ENCODE peak calls at places on chromosomes 1 and 21, in six cellular contexts. B is IMR-90, Z is neuronal stem cell, F is mesenchymal stem cell, S is H1, L is H9. T is an unnamed sample.

GRCh38 chr1:196535727-196536126 is 72.5 kb downstream of the KCNT2 start:
- DNase-seq in B (peak; percentile 39), Z (peak; percentile 48), F (peak; percentile 36), S (no peak), L (peak; percentile 34), T (peak; percentile 84)

GRCh38 chr1:54275349-54275748 is 75.4 kb downstream of the MRPL37 start:
- DNase-seq in B (peak; percentile 51), Z (no peak), F (no peak), S (no peak), L (no peak), T (peak; percentile 60)

GRCh38 chr21:15208787-15209186 is 144.0 kb upstream of the NRIP1 start:
- DNase-seq in B (no peak), Z (no peak), F (no peak), S (no peak), L (no peak), T (no peak)

GRCh38 chr21:35197191-35197590 is 148.1 kb upstream of the RUNX1 start:
- DNase-seq in B (peak; percentile 64), Z (no peak), F (no peak), S (no peak), L (no peak), T (no peak)

GRCh38 chr1:222243902-222244301 is 304.0 kb downstream of the HHIPL2 start:
- DNase-seq in B (peak; percentile 40), Z (no peak), F (no peak), S (no peak), L (no peak), T (no peak)

GRCh38 chr1:221035680-221036153 is 156.5 kb downstream of the HLX start:
- DNase-seq in B (peak; percentile 74), Z (no peak), F (peak; percentile 81), S (no peak), L (no peak), T (peak; percentile 75)

GRCh38 chr1:13809461-13810159 is 109.6 kb downstream of the PRDM2 start:
- DNase-seq in B (peak; percentile 7), Z (no peak), F (no peak), S (no peak), L (no peak), T (peak; percentile 57)

GRCh38 chr1:205374205-205375078 is 17.7 kb upstream of the KLHDC8A start:
- DNase-seq in B (peak; percentile 89), Z (no peak), F (peak; percentile 67), S (no peak), L (no peak), T (no peak)

GRCh38 chr1:66598670-66599069 is 64.7 kb downstream of the SGIP1 start:
- DNase-seq in B (peak; percentile 88), Z (no peak), F (peak; percentile 72), S (no peak), L (no peak), T (peak; percentile 21)

GRCh38 chr1:60583696-60584095 is 498.7 kb upstream of the NFIA start:
- DNase-seq in B (no peak), Z (no peak), F (no peak), S (no peak), L (no peak), T (peak; percentile 18)

GRCh38 chr1:192747305-192747704 is 61.5 kb upstream of the RGS2 start:
- DNase-seq in B (peak; percentile 74), Z (no peak), F (peak; percentile 59), S (no peak), L (no peak), T (no peak)

GRCh38 chr1:53378061-53378460 is 50.2 kb upstream of the LRP8 start:
- DNase-seq in B (no peak), Z (no peak), F (no peak), S (no peak), L (peak; percentile 14), T (no peak)

GRCh38 chr1:225508538-225509375 is 80.9 kb upstream of the LBR start:
- DNase-seq in B (peak; percentile 99), Z (peak; percentile 63), F (peak; percentile 98), S (peak; percentile 29), L (no peak), T (peak; percentile 92)

GRCh38 chr21:43015906-43016540 is 41.7 kb downstream of the PKNOX1 start:
- DNase-seq in B (no peak), Z (no peak), F (no peak), S (no peak), L (no peak), T (no peak)

GRCh38 chr21:43988506-43989230 is 23.4 kb upstream of the TRAPPC10 start:
- DNase-seq in B (no peak), Z (no peak), F (no peak), S (no peak), L (no peak), T (no peak)

GRCh38 chr1:184930232-184930631 is 44.1 kb downstream of the NIBAN1 start:
- DNase-seq in B (no peak), Z (no peak), F (no peak), S (no peak), L (no peak), T (no peak)

GRCh38 chr1:31101147-31101502 is 35.6 kb upstream of the PUM1 start:
- DNase-seq in B (peak; percentile 67), Z (no peak), F (peak; percentile 86), S (no peak), L (no peak), T (peak; percentile 23)

GRCh38 chr21:39097335-39097861 is 85.9 kb downstream of the PSMG1 start:
- DNase-seq in B (no peak), Z (no peak), F (peak; percentile 42), S (no peak), L (no peak), T (peak; percentile 7)

GRCh38 chr1:94254073-94254810 is 16.9 kb upstream of the ARHGAP29 start:
- DNase-seq in B (peak; percentile 33), Z (no peak), F (no peak), S (no peak), L (no peak), T (peak; percentile 11)

GRCh38 chr21:42459583-42460215 is 36.3 kb downstream of the RSPH1 start:
- DNase-seq in B (no peak), Z (no peak), F (no peak), S (no peak), L (no peak), T (no peak)

GRCh38 chr1:153231800-153232199 is 14.4 kb downstream of the PRR9 start:
- DNase-seq in B (no peak), Z (no peak), F (no peak), S (no peak), L (no peak), T (no peak)

GRCh38 chr1:226600254-226600653 is 51.7 kb downstream of the STUM start:
- DNase-seq in B (no peak), Z (no peak), F (no peak), S (no peak), L (no peak), T (no peak)

GRCh38 chr1:28518745-28519341 is 13.0 kb downstream of the RCC1 start:
- DNase-seq in B (no peak), Z (no peak), F (peak; percentile 36), S (no peak), L (no peak), T (peak; percentile 79)

GRCh38 chr1:28517649-28517999 is 11.8 kb downstream of the RCC1 start:
- DNase-seq in B (peak; percentile 37), Z (no peak), F (peak; percentile 82), S (no peak), L (peak; percentile 54), T (peak; percentile 58)

GRCh38 chr1:28521502-28522164 is 15.8 kb downstream of the RCC1 start:
- DNase-seq in B (no peak), Z (no peak), F (no peak), S (no peak), L (no peak), T (no peak)

GRCh38 chr1:28518000-28518744 is 12.3 kb downstream of the RCC1 start:
- DNase-seq in B (peak; percentile 81), Z (peak; percentile 89), F (peak; percentile 89), S (no peak), L (peak; percentile 92), T (peak; percentile 95)

DNA sequence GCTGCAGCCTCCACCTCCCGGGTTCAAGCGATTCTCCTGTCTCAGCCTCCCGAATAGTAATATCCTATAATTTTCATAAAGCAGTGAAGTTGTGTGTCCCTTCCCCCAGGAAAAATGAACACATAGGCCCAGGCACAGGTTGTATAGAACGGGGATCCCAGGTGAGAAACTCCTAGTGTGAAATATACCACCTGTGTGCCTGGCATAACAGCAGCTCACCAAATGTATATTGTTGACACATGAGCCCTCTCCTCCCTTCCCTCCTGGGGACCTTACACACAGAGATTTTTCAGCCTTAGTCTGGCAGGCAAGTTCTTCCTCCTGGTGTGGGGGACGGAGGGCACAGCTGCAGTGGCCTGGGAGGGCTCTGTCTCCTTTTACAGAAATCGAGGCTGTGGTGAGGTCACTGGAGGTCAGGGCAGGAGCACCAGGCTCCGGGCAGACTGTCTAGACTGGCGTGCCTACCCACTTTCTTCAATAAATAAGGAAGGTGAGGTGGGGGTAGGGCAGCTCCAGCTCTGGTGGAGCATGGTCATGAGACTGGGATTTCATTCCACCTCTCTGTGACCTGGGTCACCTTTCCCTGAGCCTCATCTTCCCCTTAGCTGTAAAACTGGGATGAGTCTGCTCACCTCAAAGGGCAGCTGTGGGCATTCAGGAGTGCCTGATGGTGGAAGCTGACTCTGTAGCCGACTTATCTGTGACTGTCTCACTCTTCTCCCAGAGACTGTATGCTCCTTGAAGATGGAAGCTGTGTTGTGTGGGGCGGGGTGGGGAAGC is 14.3 kb downstream of the RCC1 start:
- DNase-seq in B (no peak), Z (no peak), F (no peak), S (no peak), L (no peak), T (no peak)
- H3K79me1 ChIP-seq in B (peaks cover 26% of the 10 kb centered on the region), Z (peaks cover 11% of the 10 kb centered on the region), F (peaks cover 26% of the 10 kb centered on the region), S (peaks cover 15% of the 10 kb centered on the region), L (no peaks in the 10 kb centered on the region), T (peaks cover 14% of the 10 kb centered on the region)

GRCh38 chr1:17853241-17853640 is 98.1 kb downstream of the ACTL8 start:
- DNase-seq in B (no peak), Z (no peak), F (no peak), S (no peak), L (no peak), T (no peak)
- H2BK5ac ChIP-seq in B (no peak overlapping the region), Z (no peak overlapping the region), F (no peak overlapping the region), S (no peak overlapping the region), L (no peak overlapping the region), T (no peak overlapping the region)

GRCh38 chr1:8204823-8205222 is 113.1 kb upstream of the SLC45A1 start:
- DNase-seq in B (no peak), Z (no peak), F (no peak), S (no peak), L (no peak), T (no peak)
- H3K79me1 ChIP-seq in B (no peaks in the 10 kb centered on the region), Z (no peaks in the 10 kb centered on the region), F (no peaks in the 10 kb centered on the region), S (no peaks in the 10 kb centered on the region), L (no peaks in the 10 kb centered on the region), T (no peaks in the 10 kb centered on the region)

DNA sequence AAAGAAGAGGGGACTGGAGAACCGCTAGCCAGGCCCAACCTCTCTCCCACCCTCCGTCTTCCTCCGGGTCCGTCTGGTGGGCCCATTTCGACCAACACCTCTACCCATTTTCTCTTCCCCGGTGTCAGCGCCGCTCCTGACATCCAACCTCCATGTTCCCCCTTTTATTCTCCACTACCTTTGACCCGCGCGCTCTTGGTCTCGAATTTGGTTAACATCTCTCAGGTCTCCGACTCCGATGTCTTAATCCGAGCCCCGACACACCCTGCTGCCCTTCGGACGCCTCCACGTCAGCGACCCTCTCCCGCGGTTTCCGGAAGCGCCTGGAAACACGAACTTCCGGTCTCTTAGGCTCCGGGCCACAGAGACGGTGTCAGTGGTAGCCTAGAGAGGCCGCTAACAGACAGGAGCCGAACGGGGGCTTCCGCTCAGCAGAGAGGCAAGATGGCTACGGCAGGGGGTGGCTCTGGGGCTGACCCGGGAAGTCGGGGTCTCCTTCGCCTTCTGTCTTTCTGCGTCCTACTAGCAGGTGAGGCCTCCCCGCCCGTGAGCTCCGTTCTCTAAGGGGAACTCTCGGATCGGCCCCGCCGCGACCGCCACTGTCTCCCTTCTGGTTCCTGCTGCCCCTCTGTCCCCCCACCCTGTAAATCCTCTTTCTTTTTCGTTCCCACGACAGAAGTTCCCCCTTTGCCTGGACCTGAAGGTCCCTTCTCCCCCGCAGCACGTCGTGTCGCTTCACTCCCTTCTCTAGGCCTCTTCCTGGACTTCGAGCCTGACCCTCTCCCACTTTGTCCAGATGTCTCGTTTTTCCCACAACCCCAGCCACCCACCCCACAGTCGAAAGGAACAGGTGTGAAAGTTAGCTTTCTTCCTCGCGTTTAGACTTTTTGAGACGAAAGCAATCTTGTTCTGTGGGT is at the start of the genes COPA and NCSTN:
- DNase-seq in B (peak; percentile 97), Z (peak; percentile 91), F (peak; percentile 98), S (peak; percentile 71), L (peak; percentile 95), T (peak; percentile 99)
- H2BK5ac ChIP-seq in B (peak within 1 kb of the TSS; percentile 92), Z (peak within 1 kb of the TSS; percentile 75), F (peak within 1 kb of the TSS; percentile 60), S (peak within 1 kb of the TSS; percentile 84), L (no peak within 1 kb of the TSS), T (peak within 1 kb of the TSS; percentile 71)

T was measured in mesendoderm.